ENCODE peak calls at places on chromosomes 5 and 9, in four cellular contexts. G is cardiac muscle cell; T is CD4-positive, alpha-beta memory T cell; F is MM.1S. V is an unnamed sample.
A peak's percentile ranks its signal among the peaks of the same experiment; 100 is the strongest.

GRCh38 chr9:98994226-98995058 is 50.7 kb downstream of the COL15A1 start:
- DNase-seq in F (no peak), T (no peak), G (peak; percentile 25), V (no peak)

GRCh38 chr9:8648271-8648670 is 848.7 kb upstream of the DMAC1 start:
- DNase-seq in T (no peak), G (peak; percentile 20), F (no peak), V (no peak)

GRCh38 chr9:93967020-93967803 is 12.1 kb upstream of the BARX1 start:
- DNase-seq in T (no peak), F (no peak), G (no peak), V (no peak)

GRCh38 chr9:75889577-75889976 is 896 bp upstream of the PCSK5 start:
- DNase-seq in F (no peak), G (no peak), T (no peak), V (no peak)

GRCh38 chr9:115132648-115133047 is 14.7 kb upstream of the TNC start:
- DNase-seq in T (no peak), F (no peak), G (peak; percentile 60), V (no peak)

GRCh38 chr5:122256388-122256787 is 55.6 kb upstream of the SNCAIP start:
- DNase-seq in G (no peak), T (no peak), F (no peak), V (no peak)

GRCh38 chr9:134375011-134375390 is 48.7 kb downstream of the RXRA start:
- DNase-seq in T (no peak), G (peak; percentile 58), F (no peak), V (no peak)

GRCh38 chr9:98795970-98796363 is 388 bp downstream of the ANKS6 start:
- DNase-seq in G (no peak), F (peak; percentile 23), T (peak; percentile 7), V (no peak)

GRCh38 chr5:156920042-156920860 is 42.8 kb downstream of the TIMD4 start:
- DNase-seq in F (no peak), T (no peak), G (no peak), V (no peak)

GRCh38 chr9:129343697-129344375 is 165.8 kb upstream of the IER5L start:
- DNase-seq in G (peak; percentile 75), F (no peak), T (no peak), V (no peak)

GRCh38 chr5:153425914-153426313 is 64.6 kb upstream of the GRIA1 start:
- DNase-seq in G (no peak), F (no peak), T (no peak), V (no peak)

GRCh38 chr9:19998153-19998552 is 209.3 kb upstream of the SLC24A2 start:
- DNase-seq in F (no peak), T (no peak), G (peak; percentile 41), V (no peak)

GRCh38 chr9:92208693-92209524 is 84.6 kb downstream of the IARS1 start:
- DNase-seq in F (no peak), T (no peak), G (no peak), V (no peak)

GRCh38 chr5:663436-664342 is 29.5 kb downstream of the TPPP start:
- DNase-seq in T (no peak), G (no peak), F (no peak), V (no peak)

DNA sequence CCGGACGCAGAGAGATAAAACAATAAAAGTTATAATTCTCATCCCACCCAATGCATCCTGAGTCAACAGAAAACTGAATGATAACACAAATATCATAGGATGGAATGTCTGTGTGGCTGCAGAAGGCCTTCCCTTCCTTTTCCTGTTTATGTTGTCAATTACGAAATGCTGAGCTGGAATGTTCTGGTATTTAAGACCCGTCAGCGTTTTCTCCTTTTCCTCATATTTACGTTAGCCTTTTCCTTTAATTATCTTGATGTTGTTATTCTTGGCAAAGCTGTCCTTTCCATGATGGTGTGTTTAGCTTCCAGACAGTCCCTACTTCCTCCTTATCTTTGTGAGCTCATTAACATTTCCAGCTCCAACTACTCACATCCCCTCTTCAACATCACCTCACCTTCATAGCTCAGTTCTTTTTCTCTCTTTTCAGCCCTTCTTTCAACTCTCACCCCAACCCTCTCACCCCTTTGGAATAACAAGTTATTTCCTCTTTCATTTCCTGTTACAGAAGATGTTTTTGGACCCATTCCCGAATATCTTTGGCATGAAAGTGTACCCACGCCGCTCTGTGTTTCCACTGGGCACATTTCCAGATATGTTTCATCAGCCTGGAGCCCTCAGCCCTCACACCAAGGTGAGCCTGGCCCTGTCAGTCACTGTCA is 221.6 kb downstream of the NR2F1-AS1 start:
- DNase-seq in F (no peak), G (peak; percentile 99), T (no peak), V (no peak)
- H3K27ac ChIP-seq in F (no peak overlapping the region), G (no peak overlapping the region), T (no peak overlapping the region), V (peak overlapping the region; percentile 84)

GRCh38 chr5:140040358-140040757 is 2.7 kb downstream of the NRG2 start:
- DNase-seq in F (no peak), T (no peak), G (no peak), V (no peak)

GRCh38 chr5:140038373-140038957 is 4.6 kb downstream of the NRG2 start:
- DNase-seq in F (peak; percentile 78), T (no peak), G (peak; percentile 30), V (peak; percentile 26)

GRCh38 chr5:140039561-140039960 is 3.5 kb downstream of the NRG2 start:
- DNase-seq in T (no peak), G (peak; percentile 15), F (peak; percentile 40), V (no peak)

GRCh38 chr5:140035881-140036280 is 7.2 kb downstream of the NRG2 start:
- DNase-seq in G (no peak), T (no peak), F (no peak), V (no peak)

DNA sequence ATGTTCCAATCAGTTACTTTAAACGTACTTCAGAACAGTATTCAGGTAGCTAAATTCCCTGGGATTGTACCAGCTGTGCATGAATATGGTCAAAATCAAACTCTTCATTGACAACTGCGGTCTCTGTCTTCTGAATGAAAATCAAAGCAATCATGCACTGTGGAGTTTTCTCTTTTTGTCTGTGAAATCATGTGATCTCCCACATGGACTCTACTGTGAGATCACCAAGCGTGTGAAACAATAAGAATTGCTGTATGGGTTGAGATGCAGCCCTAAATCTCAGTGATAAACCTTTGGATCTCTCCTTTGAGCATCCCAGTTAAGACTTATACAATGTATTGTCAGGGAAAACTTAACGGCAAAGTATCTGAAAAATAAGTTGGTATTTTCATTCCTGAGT is 6.1 kb downstream of the NRG2 start:
- DNase-seq in T (no peak), F (no peak), G (no peak), V (no peak)
- H3K27ac ChIP-seq in T (no peak overlapping the region), F (no peak overlapping the region), G (no peak overlapping the region), V (no peak overlapping the region)

GRCh38 chr5:95940758-95941682 is 20.6 kb downstream of the ELL2 start:
- DNase-seq in F (no peak), T (no peak), G (peak; percentile 38), V (peak; percentile 35)
- H3K27ac ChIP-seq in F (no peak overlapping the region), T (no peak overlapping the region), G (peak overlapping the region; percentile 50), V (no peak overlapping the region)

DNA sequence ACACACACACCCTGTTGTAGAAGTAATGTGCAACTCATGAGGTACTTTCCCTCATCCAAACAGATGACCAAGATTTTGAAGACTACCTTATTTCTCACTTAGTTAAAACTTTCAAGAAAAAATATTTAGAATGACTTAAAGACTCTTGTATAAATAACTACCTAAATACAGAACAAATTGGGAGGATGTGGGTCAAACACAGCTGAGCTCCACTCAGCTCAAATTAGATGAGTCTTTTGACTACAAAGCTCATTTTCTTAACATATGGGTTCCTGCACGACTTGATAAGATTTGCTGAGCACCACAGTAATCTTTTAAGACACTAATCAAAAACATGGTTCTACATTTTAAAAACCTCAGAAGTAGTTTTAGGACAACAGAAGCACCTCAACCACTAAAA is 8.9 kb downstream of the MTX3 start:
- DNase-seq in G (no peak), T (no peak), F (peak; percentile 48), V (no peak)
- H3K27ac ChIP-seq in G (no peak overlapping the region), T (no peak overlapping the region), F (peak overlapping the region; percentile 67), V (no peak overlapping the region)

DNA sequence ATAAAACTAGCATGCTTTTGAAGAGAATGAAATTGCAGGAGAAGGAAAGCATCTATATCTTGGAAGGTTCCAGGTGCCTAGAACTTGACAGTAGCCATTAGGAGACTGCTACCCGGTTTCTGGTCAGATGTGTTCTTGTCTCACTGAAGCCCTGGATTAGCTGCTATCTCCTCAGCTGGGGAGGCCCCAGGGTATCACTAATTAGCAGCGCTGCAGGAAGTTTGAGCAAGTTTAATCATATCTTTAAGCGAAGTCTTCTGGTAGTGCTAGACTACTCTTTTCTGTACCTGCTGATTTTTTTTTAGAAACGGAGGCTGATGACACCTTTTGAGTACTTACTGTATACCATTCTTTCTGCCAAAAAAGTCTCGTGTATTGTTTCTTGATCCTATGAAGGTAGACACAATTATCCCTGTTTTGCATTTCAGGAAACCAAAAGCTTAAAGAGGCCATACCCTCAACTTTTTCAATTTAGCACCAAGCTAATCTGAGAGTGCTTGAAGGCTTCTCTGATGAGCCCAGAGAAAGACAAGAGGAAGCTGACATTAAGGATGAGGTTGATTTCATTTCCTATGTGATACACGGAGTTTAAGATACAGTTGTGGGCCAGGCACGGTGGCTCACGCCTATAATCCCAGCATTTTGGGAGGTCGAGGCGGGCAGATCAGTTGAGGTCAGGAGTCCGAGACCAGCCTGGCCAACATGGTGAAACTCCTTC is 201.3 kb downstream of the ARHGAP26 start:
- DNase-seq in F (no peak), T (no peak), G (no peak), V (no peak)
- H3K27ac ChIP-seq in F (no peak overlapping the region), T (peak overlapping the region; percentile 22), G (no peak overlapping the region), V (no peak overlapping the region)

GRCh38 chr9:37992924-37993349 is 76.1 kb downstream of the SHB start:
- DNase-seq in G (no peak), F (no peak), T (no peak), V (no peak)

GRCh38 chr9:37995348-37995737 is 73.7 kb downstream of the SHB start:
- DNase-seq in F (no peak), T (no peak), G (no peak), V (no peak)

GRCh38 chr9:37996812-37997202 is 72.2 kb downstream of the SHB start:
- DNase-seq in G (no peak), T (no peak), F (no peak), V (no peak)

GRCh38 chr9:37996050-37996811 is 72.8 kb downstream of the SHB start:
- DNase-seq in T (no peak), G (no peak), F (no peak), V (no peak)

GRCh38 chr9:37994639-37995347 is 74.2 kb downstream of the SHB start:
- DNase-seq in G (peak; percentile 61), T (no peak), F (no peak), V (peak; percentile 41)
- H3K27ac ChIP-seq in G (peak overlapping the region; percentile 59), T (no peak overlapping the region), F (no peak overlapping the region), V (peak overlapping the region; percentile 67)

GRCh38 chr5:142512680-142513042 is 173.2 kb downstream of the FGF1 start:
- DNase-seq in F (no peak), G (peak; percentile 41), T (no peak), V (peak; percentile 86)
- H3K27ac ChIP-seq in F (no peak overlapping the region), G (no peak overlapping the region), T (no peak overlapping the region), V (peak overlapping the region; percentile 59)